ENCODE peak calls at places on chromosomes 1 and 21, in six cellular contexts. K, G, J, Z, S and N are unnamed samples.

GRCh38 chr1:159941139-159941866 is 4.1 kb downstream of the IGSF9 start:
- DNase-seq in G (no peak), Z (no peak), S (no peak), K (no peak), J (no peak), N (no peak)

GRCh38 chr1:147072371-147073061 is 99.8 kb downstream of the PRKAB2 start:
- DNase-seq in J (no peak), G (peak; percentile 36), K (no peak), Z (no peak), S (no peak), N (no peak)

GRCh38 chr1:103146143-103146542 is 37.8 kb upstream of the COL11A1 start:
- DNase-seq in G (no peak), K (no peak), J (no peak), S (no peak), Z (no peak), N (no peak)

GRCh38 chr1:27000817-27001460 is 7.4 kb downstream of the TRNP1 start:
- DNase-seq in S (no peak), Z (no peak), J (no peak), G (no peak), K (no peak), N (no peak)

GRCh38 chr1:51736702-51737101 is 119.8 kb downstream of the OSBPL9 start:
- DNase-seq in G (peak; percentile 50), Z (peak; percentile 61), J (peak; percentile 45), S (peak; percentile 81), K (no peak), N (no peak)

GRCh38 chr1:8107897-8108296 is 81.8 kb upstream of the ERRFI1 start:
- DNase-seq in Z (no peak), J (no peak), G (no peak), K (no peak), S (no peak), N (no peak)

GRCh38 chr1:43770111-43770510 is 62.8 kb downstream of the ST3GAL3 start:
- DNase-seq in G (no peak), J (no peak), S (no peak), K (no peak), Z (no peak), N (no peak)

GRCh38 chr1:219041141-219041540 is 132.5 kb upstream of the LYPLAL1 start:
- DNase-seq in J (no peak), S (no peak), Z (peak; percentile 53), G (no peak), K (no peak), N (no peak)

GRCh38 chr1:94694234-94694915 is 125.8 kb upstream of the SLC44A3 start:
- DNase-seq in Z (no peak), K (no peak), J (no peak), S (no peak), G (no peak), N (no peak)

GRCh38 chr1:18766328-18766727 is 93.1 kb downstream of the TAS1R2 start:
- DNase-seq in J (no peak), G (no peak), Z (no peak), S (no peak), K (no peak), N (no peak)

GRCh38 chr1:4396571-4396970 is 257.8 kb upstream of the AJAP1 start:
- DNase-seq in K (no peak), J (no peak), S (no peak), Z (no peak), G (no peak), N (no peak)

GRCh38 chr1:204446413-204447111 is 34.9 kb upstream of the PPP1R15B start:
- DNase-seq in G (peak; percentile 82), Z (peak; percentile 76), J (peak; percentile 89), K (peak; percentile 75), S (peak; percentile 23), N (no peak)

GRCh38 chr1:221078260-221078965 is 199.2 kb downstream of the HLX start:
- DNase-seq in K (no peak), S (no peak), J (no peak), Z (peak; percentile 63), G (no peak), N (no peak)

GRCh38 chr21:26747216-26747615 is 98.0 kb downstream of the ADAMTS1 start:
- DNase-seq in S (no peak), K (no peak), Z (no peak), G (no peak), J (no peak), N (no peak)

GRCh38 chr1:204873714-204874113 is 3.1 kb downstream of the NFASC start:
- DNase-seq in K (no peak), Z (no peak), S (no peak), G (no peak), J (no peak), N (no peak)

GRCh38 chr1:47507921-47508894 is 70.4 kb downstream of the FOXD2 start:
- DNase-seq in G (no peak), J (peak; percentile 30), S (no peak), K (peak; percentile 71), Z (peak; percentile 22), N (no peak)

GRCh38 chr1:18950415-18951026 is 6.0 kb downstream of the IFFO2 start:
- DNase-seq in S (no peak), G (no peak), Z (no peak), K (no peak), J (no peak), N (no peak)

GRCh38 chr1:95116666-95117206 is 419 bp upstream of the TLCD4 start:
- DNase-seq in J (peak; percentile 84), G (peak; percentile 70), S (no peak), Z (peak; percentile 83), K (peak; percentile 79), N (no peak)

GRCh38 chr1:38105267-38105666 is 58.7 kb upstream of the POU3F1 start:
- DNase-seq in J (no peak), G (no peak), K (no peak), Z (no peak), S (no peak), N (no peak)

GRCh38 chr1:201748331-201748730 is 80.6 kb upstream of the IPO9 start:
- DNase-seq in Z (peak; percentile 40), S (peak; percentile 80), K (no peak), J (no peak), G (no peak), N (peak; percentile 88)

GRCh38 chr1:44819594-44820327 is 11.4 kb downstream of the BTBD19 start:
- DNase-seq in G (peak; percentile 89), K (peak; percentile 95), S (peak; percentile 89), J (peak; percentile 74), Z (peak; percentile 84), N (no peak)
- TF ChIP-seq CTCF in G (no peak), K (no peak), S (no peak), J (no peak), Z (no peak), N (peak; percentile 4)

GRCh38 chr1:115883240-115883639 is 42.3 kb upstream of the NHLH2 start:
- DNase-seq in S (no peak), K (no peak), J (no peak), Z (no peak), G (no peak), N (no peak)

GRCh38 chr1:115880981-115881672 is 40.2 kb upstream of the NHLH2 start:
- DNase-seq in G (no peak), Z (no peak), S (no peak), K (no peak), J (no peak), N (no peak)

GRCh38 chr1:115877511-115877910 is 36.6 kb upstream of the NHLH2 start:
- DNase-seq in G (no peak), J (no peak), K (no peak), S (no peak), Z (no peak), N (no peak)

GRCh38 chr1:115874929-115875328 is 34.0 kb upstream of the NHLH2 start:
- DNase-seq in Z (peak; percentile 48), S (no peak), J (no peak), G (no peak), K (no peak), N (no peak)

GRCh38 chr1:115879977-115880376 is 39.1 kb upstream of the NHLH2 start:
- DNase-seq in K (no peak), S (no peak), Z (no peak), J (no peak), G (no peak), N (no peak)
- TF ChIP-seq CTCF in K (no peak), S (no peak), Z (peak; percentile 25), J (no peak), G (no peak), N (no peak)

DNA sequence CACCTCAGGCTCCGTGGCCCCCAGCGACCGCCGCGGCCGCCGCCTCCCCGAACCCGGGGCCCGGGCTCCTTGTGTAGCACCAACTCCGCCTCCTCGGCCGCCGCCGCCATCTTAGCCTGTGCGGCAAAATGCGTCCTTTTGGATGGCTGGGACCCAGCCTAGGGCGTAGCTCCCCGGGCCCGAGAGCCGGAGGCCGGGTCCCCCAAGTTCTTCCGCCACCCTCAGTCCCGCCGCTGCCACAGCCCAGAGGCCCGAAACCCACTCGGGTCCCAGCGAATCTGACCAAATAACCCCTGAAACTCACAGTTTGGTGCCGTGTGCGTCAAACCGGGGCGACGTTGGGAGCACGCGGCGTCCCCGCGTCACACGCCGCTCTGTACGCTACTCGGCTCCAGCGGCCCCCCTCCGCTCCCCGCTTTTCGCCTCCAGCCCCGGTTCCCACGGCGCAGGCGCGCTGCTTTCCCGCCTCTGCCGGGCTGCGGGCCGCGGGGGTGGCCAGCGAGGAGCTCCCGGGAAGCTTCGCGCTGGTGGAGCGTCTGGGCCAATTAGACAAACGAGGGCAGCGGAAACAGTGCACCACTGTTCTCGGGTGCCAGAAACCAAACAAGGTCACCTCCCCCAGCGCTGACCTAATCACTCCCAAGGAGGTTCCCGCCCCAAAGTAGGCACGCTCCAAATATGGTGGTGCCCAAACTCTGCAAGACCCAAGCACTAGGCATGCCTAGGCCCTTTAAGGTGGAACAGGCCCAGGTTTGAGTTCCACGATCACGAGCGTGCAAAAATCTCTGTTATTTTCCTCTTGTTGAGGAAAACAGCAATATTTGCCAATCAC is at the start of gene ZNF644:
- DNase-seq in Z (peak; percentile 89), G (peak; percentile 96), J (peak; percentile 93), S (peak; percentile 57), K (peak; percentile 88), N (peak; percentile 69)
- TF ChIP-seq CTCF in Z (no peak), G (no peak), J (no peak), S (no peak), K (no peak), N (no peak)

GRCh38 chr1:31444725-31445448 is 31.9 kb downstream of the SERINC2 start:
- DNase-seq in J (peak; percentile 57), S (no peak), K (peak; percentile 69), G (no peak), Z (no peak), N (no peak)

GRCh38 chr1:31442648-31442994 is 29.6 kb downstream of the SERINC2 start:
- DNase-seq in S (no peak), J (no peak), Z (no peak), G (no peak), K (no peak), N (no peak)

GRCh38 chr1:31445951-31446350 is 32.9 kb downstream of the SERINC2 start:
- DNase-seq in Z (no peak), J (no peak), K (no peak), S (no peak), G (no peak), N (no peak)

GRCh38 chr1:31443673-31444072 is 30.7 kb downstream of the SERINC2 start:
- DNase-seq in S (no peak), K (no peak), Z (no peak), G (no peak), J (no peak), N (no peak)

DNA sequence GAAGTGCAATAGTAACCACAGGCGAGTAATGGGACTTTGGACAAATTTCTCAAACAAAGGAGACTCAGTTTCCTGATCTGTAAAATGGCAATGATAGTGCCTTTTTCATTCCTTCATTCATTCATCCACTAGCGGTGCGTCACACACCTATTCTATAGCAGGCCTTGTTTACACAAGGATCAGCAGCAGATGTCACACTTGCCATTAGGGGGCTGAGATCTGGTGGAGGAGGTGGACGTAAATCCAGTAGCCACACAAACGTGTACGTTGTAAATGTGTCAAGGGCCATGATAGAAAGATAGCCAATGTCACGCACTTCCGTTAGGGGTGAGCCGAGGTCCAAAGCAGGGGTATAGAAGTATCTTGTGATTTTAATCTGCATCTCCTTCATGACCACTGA is 34.2 kb downstream of the SERINC2 start:
- DNase-seq in G (no peak), S (no peak), K (no peak), J (no peak), Z (no peak), N (no peak)
- TF ChIP-seq CTCF in G (no peak), S (no peak), K (no peak), J (no peak), Z (no peak), N (no peak)